ENCODE peak calls at places on chromosomes 12 and 14, in ten cellular contexts. K is adrenal gland, R is tibial artery, Z is choroid plexus epithelial cell, F is breast epithelium, P is cardiac fibroblast, A is GM23338, Y is AG10803, N is esophagus muscularis mucosa, L is OCI-LY7. J is an unnamed sample.

GRCh38 chr14:49880267-49881064 is 12.4 kb upstream of the ARF6 start:
- DNase-seq in L (peak), Z (peak), F (no peak), R (no peak), A (no peak), N (no peak), K (peak), Y (no peak), P (no peak), J (no peak)

GRCh38 chr12:15540469-15540872 is 218.2 kb downstream of the PTPRO start:
- DNase-seq in Y (peak), P (peak), R (no peak), F (no peak), K (no peak), Z (no peak), L (no peak), A (no peak), N (no peak), J (peak)

GRCh38 chr12:78966062-78966461 is 101.5 kb downstream of the SYT1 start:
- DNase-seq in L (no peak), K (no peak), N (no peak), A (no peak), P (no peak), F (no peak), Y (no peak), Z (no peak), R (no peak), J (no peak)

GRCh38 chr12:65765436-65765813 is 58.9 kb upstream of the HMGA2 start:
- DNase-seq in A (no peak), L (no peak), R (no peak), Z (peak), N (no peak), P (peak), F (no peak), Y (peak), K (no peak), J (peak)

GRCh38 chr14:51552275-51552674 is 99.4 kb upstream of the FRMD6 start:
- DNase-seq in Y (no peak), K (no peak), Z (no peak), A (peak), R (no peak), F (no peak), N (no peak), L (no peak), P (no peak), J (no peak)

GRCh38 chr14:89201645-89202044 is 215.4 kb downstream of the FOXN3 start:
- DNase-seq in N (no peak), L (no peak), F (no peak), P (no peak), Y (no peak), Z (no peak), A (no peak), R (no peak), K (no peak), J (no peak)

GRCh38 chr12:19244312-19244711 is 114.8 kb downstream of the PLEKHA5 start:
- DNase-seq in A (no peak), F (no peak), R (no peak), P (peak), K (no peak), Y (peak), L (no peak), N (no peak), Z (no peak), J (peak)

GRCh38 chr14:102775855-102776760 is 1.1 kb upstream of the TRAF3 start:
- DNase-seq in N (no peak), K (peak), L (no peak), A (peak), R (no peak), Z (peak), Y (peak), P (peak), F (no peak), J (peak)

GRCh38 chr14:106185837-106186233 is 659.5 kb downstream of the TMEM121 start:
- DNase-seq in N (peak), Y (no peak), A (no peak), F (no peak), P (no peak), Z (no peak), R (no peak), K (no peak), L (peak), J (no peak)

GRCh38 chr12:110794623-110795280 is 52.0 kb upstream of the CCDC63 start:
- DNase-seq in R (no peak), L (no peak), A (no peak), P (peak), K (no peak), N (no peak), Z (peak), Y (peak), F (no peak), J (no peak)

GRCh38 chr12:1917172-1918070 is 1.0 kb downstream of the CACNA2D4 start:
- DNase-seq in A (no peak), N (peak), R (peak), Z (no peak), K (peak), L (no peak), Y (no peak), P (no peak), F (no peak), J (no peak)

GRCh38 chr12:126727218-126727601 is 1539.8 kb upstream of the TMEM132C start:
- DNase-seq in K (no peak), R (no peak), Y (no peak), F (no peak), A (no peak), L (no peak), P (no peak), N (no peak), Z (no peak), J (no peak)
- H3K4me3 ChIP-seq in K (no peak), R (no peak), Y (no peak), F (no peak), A (peak), L (no peak), P (no peak), N (no peak), Z (no peak), J (no peak)

DNA sequence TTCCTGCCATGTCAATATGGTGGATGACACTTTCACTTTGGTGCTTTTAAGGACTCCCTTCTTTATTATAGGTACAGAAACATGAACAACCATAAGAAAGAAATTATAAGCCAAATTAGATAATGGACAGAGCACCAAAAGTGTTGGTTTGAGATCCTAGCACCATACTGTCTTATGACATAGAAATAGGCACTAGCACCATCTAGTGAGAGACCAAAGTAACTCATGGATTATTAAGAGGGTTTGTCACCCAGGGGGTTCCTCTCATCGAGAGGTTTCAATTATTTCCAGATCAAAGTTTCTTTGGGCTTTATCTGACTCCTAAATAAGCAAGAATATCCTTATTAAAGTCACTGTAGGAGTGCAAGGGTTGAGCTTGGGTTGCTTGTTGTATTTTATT is 153.0 kb upstream of the DIO2 start:
- DNase-seq in K (no peak), R (no peak), A (peak), N (no peak), P (peak), Z (peak), F (no peak), Y (peak), L (peak), J (peak)
- TF ChIP-seq CTCF in K (no peak), R (no peak), A (peak), N (peak), P (peak), Z (peak), F (no peak), Y (peak), L (peak), J (peak)

DNA sequence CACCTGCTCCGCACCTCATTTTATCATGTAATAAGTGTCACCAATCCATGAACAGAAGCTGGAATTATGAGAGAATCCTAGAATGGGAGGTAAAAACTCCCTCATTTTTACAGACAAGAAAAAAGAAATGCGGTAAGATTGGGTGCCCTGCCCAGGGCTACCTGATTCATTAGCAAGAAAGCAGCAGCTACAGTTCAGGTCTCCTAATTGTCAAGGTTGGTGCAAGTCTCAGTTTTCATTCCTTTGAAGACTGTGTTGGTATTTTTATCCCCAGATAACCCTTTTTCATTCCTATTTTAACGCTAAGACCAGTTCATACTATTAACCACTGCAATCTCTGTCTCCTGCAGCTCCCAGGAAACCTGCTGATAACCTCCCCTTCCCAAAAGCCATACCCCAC is 6.9 kb downstream of the DUSP6 start:
- DNase-seq in N (no peak), P (no peak), Z (no peak), Y (no peak), F (no peak), A (no peak), R (no peak), K (no peak), L (no peak), J (no peak)
- H3K4me3 ChIP-seq in N (no peak), P (no peak), Z (no peak), Y (no peak), F (no peak), A (peak), R (no peak), K (no peak), L (peak), J (no peak)

DNA sequence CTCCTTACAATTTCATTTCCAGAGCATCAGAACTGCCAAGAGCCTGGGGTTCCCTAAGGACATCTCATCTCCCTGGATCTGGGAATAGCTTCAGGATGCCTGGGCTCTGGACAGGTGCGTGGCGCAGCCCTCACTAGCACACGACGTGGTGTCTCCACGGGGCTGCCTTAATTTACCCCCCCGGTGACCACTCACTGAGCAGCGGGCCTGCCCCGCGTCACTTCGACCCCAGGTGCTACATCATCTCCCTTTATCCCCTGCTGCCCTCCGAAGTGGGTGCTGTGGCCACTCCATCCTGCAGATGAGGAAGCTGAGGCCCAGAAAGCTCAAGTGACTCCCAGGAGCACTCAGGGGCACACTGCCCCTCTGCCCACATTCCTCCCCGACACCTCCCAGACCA is 177.8 kb upstream of the SFSWAP start:
- DNase-seq in L (no peak), A (no peak), K (no peak), Y (no peak), Z (no peak), F (no peak), P (no peak), N (no peak), R (no peak), J (no peak)
- TF ChIP-seq CTCF in L (no peak), A (no peak), K (no peak), Y (no peak), Z (no peak), F (no peak), P (no peak), N (no peak), R (no peak), J (no peak)

GRCh38 chr14:21071225-21072041 is 1.3 kb downstream of the ARHGEF40 start:
- DNase-seq in P (peak), A (peak), N (no peak), K (peak), Y (peak), F (peak), Z (peak), R (peak), L (peak), J (peak)
- H3K4me3 ChIP-seq in P (peak), A (peak), N (peak), K (peak), Y (peak), F (peak), Z (peak), R (peak), L (peak), J (peak)

DNA sequence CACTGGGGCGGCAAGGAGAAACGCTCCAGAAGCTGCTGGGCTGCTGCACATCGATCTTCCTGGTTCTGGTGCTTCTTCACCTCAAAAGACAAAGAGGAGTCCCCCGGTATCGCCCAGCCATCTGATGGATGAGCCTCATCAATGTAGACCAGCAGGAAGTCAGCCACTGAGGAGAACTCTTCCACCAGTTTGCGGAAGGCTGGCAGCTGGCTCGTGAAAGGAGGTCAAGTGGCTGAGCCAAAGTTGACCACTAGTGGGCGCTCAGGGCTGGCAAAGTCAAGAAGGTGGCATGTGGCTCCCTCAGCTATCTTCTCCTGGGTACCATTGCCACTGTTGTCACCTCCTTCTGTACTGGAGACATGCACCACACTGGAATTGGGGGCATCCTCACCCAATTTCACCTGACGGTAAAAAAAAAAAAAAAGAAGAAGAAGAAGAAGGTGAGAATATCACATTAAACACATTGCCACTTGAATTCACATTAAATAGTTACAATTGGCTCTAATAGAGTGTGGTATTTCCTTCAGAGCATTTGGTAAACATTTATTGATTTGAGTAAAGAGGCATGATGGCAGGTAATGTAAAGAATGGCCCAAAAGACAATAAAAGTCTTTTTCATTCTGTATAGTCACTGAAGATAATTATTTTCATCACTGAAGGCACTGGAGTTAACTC is 8.3 kb downstream of the DIO2 start:
- DNase-seq in L (peak), R (no peak), A (peak), N (no peak), Z (no peak), Y (no peak), F (no peak), K (no peak), P (peak), J (no peak)
- TF ChIP-seq CTCF in L (peak), R (no peak), A (peak), N (no peak), Z (peak), Y (peak), F (no peak), K (peak), P (peak), J (peak)

DNA sequence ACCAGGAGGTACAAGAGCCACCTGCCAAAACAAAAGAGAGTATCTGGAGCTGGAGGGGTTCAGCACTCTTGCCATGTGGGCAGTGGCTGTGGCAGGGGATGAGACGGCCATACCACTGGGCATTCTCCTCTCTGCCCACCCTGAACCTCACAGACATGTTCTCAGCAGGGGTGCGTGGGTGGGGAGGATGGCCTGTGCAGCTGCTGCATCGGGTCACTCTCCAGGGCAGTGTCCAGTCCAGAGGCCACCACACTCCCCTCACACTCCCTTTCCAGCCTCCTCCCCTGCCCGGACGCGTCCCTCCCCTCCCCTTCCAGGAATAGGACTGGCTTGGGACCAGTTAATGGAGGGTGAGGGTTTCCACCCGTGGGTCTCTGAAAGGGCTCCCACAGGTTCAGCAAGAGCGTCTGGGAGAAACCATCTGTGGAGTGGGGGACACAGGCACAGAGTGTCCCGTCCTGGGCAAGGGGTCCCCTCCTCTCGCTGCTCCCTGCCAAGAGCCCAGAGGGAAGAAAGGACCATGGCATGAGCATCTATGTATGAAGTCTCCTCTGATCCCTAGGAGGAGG is 501 bp downstream of the C1R start:
- DNase-seq in F (no peak), P (peak), R (no peak), Y (peak), N (no peak), K (no peak), A (peak), L (no peak), Z (no peak), J (peak)
- H3K4me3 ChIP-seq in F (peak), P (peak), R (peak), Y (peak), N (peak), K (no peak), A (peak), L (no peak), Z (peak), J (peak)